ENCODE peak calls at places on chromosomes 2 and 18, in four cellular contexts. One of them, this sample, is unnamed. For H3K4me1, the result is how much of the 10 kb centered on the place peaks cover.

GRCh38 chr18:40935423-40935822 is 1019.6 kb upstream of the PIK3C3 start:
- DNase-seq in heart left ventricle: no peak
- DNase-seq in H1: no peak
- DNase-seq in pancreas: no peak
- DNase-seq in this sample: no peak

GRCh38 chr2:1889099-1889650 is 144.9 kb upstream of the PXDN start:
- DNase-seq in heart left ventricle: no peak
- DNase-seq in H1: no peak
- DNase-seq in pancreas: no peak
- DNase-seq in this sample: no peak

GRCh38 chr18:2906522-2907458 is 60.0 kb downstream of the EMILIN2 start:
- DNase-seq in heart left ventricle: no peak
- DNase-seq in H1: peak
- DNase-seq in pancreas: peak
- DNase-seq in this sample: peak

GRCh38 chr2:206986943-206987342 is 47.6 kb downstream of the CPO start:
- DNase-seq in heart left ventricle: no peak
- DNase-seq in H1: no peak
- DNase-seq in pancreas: no peak
- DNase-seq in this sample: no peak

GRCh38 chr2:9114457-9114856 is 92.2 kb upstream of the ASAP2 start:
- DNase-seq in heart left ventricle: no peak
- DNase-seq in H1: no peak
- DNase-seq in pancreas: no peak
- DNase-seq in this sample: no peak

GRCh38 chr2:35915261-35915660 is 440.3 kb upstream of the CRIM1 start:
- DNase-seq in heart left ventricle: no peak
- DNase-seq in H1: no peak
- DNase-seq in pancreas: no peak
- DNase-seq in this sample: no peak

GRCh38 chr2:66497706-66498596 is 63.0 kb downstream of the MEIS1 start:
- DNase-seq in heart left ventricle: no peak
- DNase-seq in H1: no peak
- DNase-seq in pancreas: no peak
- DNase-seq in this sample: no peak

GRCh38 chr2:38146302-38146916 is 70.5 kb upstream of the CYP1B1 start:
- DNase-seq in heart left ventricle: peak
- DNase-seq in H1: no peak
- DNase-seq in pancreas: no peak
- DNase-seq in this sample: no peak

GRCh38 chr18:34223893-34224422 is 755 bp downstream of the NOL4 start:
- DNase-seq in heart left ventricle: no peak
- DNase-seq in H1: peak
- DNase-seq in pancreas: no peak
- DNase-seq in this sample: no peak

GRCh38 chr2:15911686-15912085 is 28.7 kb upstream of the MYCN start:
- DNase-seq in heart left ventricle: no peak
- DNase-seq in H1: no peak
- DNase-seq in pancreas: no peak
- DNase-seq in this sample: peak

GRCh38 chr2:112634153-112634873 is 11.4 kb upstream of the SLC20A1 start:
- DNase-seq in heart left ventricle: no peak
- DNase-seq in H1: no peak
- DNase-seq in pancreas: no peak
- DNase-seq in this sample: peak

GRCh38 chr2:28613616-28614501 is 118.0 kb downstream of the PLB1 start:
- DNase-seq in heart left ventricle: no peak
- DNase-seq in H1: no peak
- DNase-seq in pancreas: peak
- DNase-seq in this sample: no peak

GRCh38 chr2:45964226-45964841 is 312.9 kb downstream of the PRKCE start:
- DNase-seq in heart left ventricle: peak
- DNase-seq in H1: no peak
- DNase-seq in pancreas: peak
- DNase-seq in this sample: peak

GRCh38 chr18:79064228-79064627 is 5.0 kb upstream of the ATP9B start:
- DNase-seq in heart left ventricle: no peak
- DNase-seq in H1: no peak
- DNase-seq in pancreas: no peak
- DNase-seq in this sample: no peak

GRCh38 chr2:171598713-171599319 is 76.5 kb downstream of the CYBRD1 start:
- DNase-seq in heart left ventricle: no peak
- DNase-seq in H1: no peak
- DNase-seq in pancreas: peak
- DNase-seq in this sample: no peak

GRCh38 chr2:144512421-144513272 is 7.3 kb downstream of the ZEB2 start:
- DNase-seq in heart left ventricle: no peak
- DNase-seq in H1: no peak
- DNase-seq in pancreas: no peak
- DNase-seq in this sample: no peak
- H3K4me1 ChIP-seq in heart left ventricle: under half
- H3K4me1 ChIP-seq in H1: under half
- H3K4me1 ChIP-seq in pancreas: under half
- H3K4me1 ChIP-seq in this sample: half or more

DNA sequence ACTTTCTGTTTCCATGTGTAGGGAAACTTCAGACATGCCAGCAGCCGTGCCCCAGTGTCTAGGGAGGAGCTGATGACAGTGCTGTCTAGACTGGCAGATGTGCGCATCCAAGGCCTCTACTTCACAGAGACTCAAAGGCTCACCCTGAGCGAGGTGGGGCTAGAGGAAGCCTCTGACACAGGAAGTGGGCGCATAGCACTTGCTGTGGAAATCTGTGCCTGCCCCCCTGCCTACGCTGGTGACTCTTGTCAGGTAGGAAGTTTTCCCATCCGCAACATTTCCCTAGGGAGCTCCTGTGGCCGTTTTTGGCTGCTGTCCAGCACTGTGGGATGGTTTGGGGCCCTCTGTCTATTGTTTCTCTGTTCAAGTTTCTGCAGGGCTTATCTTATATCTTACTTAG is 143.1 kb upstream of the TTC39C start:
- DNase-seq in heart left ventricle: no peak
- DNase-seq in H1: no peak
- DNase-seq in pancreas: no peak
- DNase-seq in this sample: no peak
- H3K27ac ChIP-seq in heart left ventricle: no peak
- H3K27ac ChIP-seq in H1: no peak
- H3K27ac ChIP-seq in pancreas: no peak
- H3K27ac ChIP-seq in this sample: no peak

GRCh38 chr2:62304429-62305417 is 108.8 kb downstream of the B3GNT2 start:
- DNase-seq in heart left ventricle: no peak
- DNase-seq in H1: no peak
- DNase-seq in pancreas: peak
- DNase-seq in this sample: peak

GRCh38 chr2:62305421-62306176 is 109.7 kb downstream of the B3GNT2 start:
- DNase-seq in heart left ventricle: no peak
- DNase-seq in H1: no peak
- DNase-seq in pancreas: no peak
- DNase-seq in this sample: no peak

GRCh38 chr2:62307469-62308389 is 111.8 kb downstream of the B3GNT2 start:
- DNase-seq in heart left ventricle: no peak
- DNase-seq in H1: no peak
- DNase-seq in pancreas: no peak
- DNase-seq in this sample: no peak

GRCh38 chr2:62309081-62309464 is 113.2 kb downstream of the B3GNT2 start:
- DNase-seq in heart left ventricle: no peak
- DNase-seq in H1: no peak
- DNase-seq in pancreas: no peak
- DNase-seq in this sample: no peak

GRCh38 chr2:62306751-62307468 is 111.0 kb downstream of the B3GNT2 start:
- DNase-seq in heart left ventricle: no peak
- DNase-seq in H1: no peak
- DNase-seq in pancreas: peak
- DNase-seq in this sample: no peak
- H3K4me1 ChIP-seq in heart left ventricle: under half
- H3K4me1 ChIP-seq in H1: under half
- H3K4me1 ChIP-seq in pancreas: under half
- H3K4me1 ChIP-seq in this sample: under half

GRCh38 chr18:51656249-51656648 is 458.8 kb upstream of the MEX3C start:
- DNase-seq in heart left ventricle: no peak
- DNase-seq in H1: no peak
- DNase-seq in pancreas: no peak
- DNase-seq in this sample: no peak

GRCh38 chr18:51653507-51654213 is 456.2 kb upstream of the MEX3C start:
- DNase-seq in heart left ventricle: no peak
- DNase-seq in H1: no peak
- DNase-seq in pancreas: no peak
- DNase-seq in this sample: no peak

GRCh38 chr18:51658436-51658835 is 461.0 kb upstream of the MEX3C start:
- DNase-seq in heart left ventricle: no peak
- DNase-seq in H1: no peak
- DNase-seq in pancreas: no peak
- DNase-seq in this sample: no peak

GRCh38 chr18:51654441-51655326 is 457.2 kb upstream of the MEX3C start:
- DNase-seq in heart left ventricle: no peak
- DNase-seq in H1: peak
- DNase-seq in pancreas: no peak
- DNase-seq in this sample: no peak

DNA sequence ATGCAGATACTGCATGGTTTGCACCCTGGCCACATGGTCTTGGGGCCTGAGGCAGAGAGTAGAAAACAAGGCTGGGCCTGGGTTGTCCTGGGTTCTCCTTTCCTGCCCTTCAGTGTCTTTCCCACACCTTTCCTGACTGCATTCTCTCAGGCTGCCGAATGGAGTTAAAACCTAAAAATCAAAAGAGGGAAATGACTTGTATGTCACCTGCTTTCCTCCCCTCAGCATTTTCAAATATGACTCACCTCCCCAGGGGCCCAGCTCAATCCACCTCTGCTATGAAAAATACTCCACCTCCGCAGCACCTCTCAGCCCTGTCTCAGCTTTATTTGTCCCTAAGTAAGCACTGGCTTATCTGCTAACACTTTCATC is 457.8 kb upstream of the MEX3C start:
- DNase-seq in heart left ventricle: no peak
- DNase-seq in H1: no peak
- DNase-seq in pancreas: no peak
- DNase-seq in this sample: no peak
- H3K27ac ChIP-seq in heart left ventricle: no peak
- H3K27ac ChIP-seq in H1: peak
- H3K27ac ChIP-seq in pancreas: no peak
- H3K27ac ChIP-seq in this sample: no peak

This sample was measured in right atrium auricular region.